ENCODE peak calls at places on chromosomes 12 and 14, in eight cellular contexts. W, F, X, I, O, R, M and T are unnamed samples.

GRCh38 chr14:85528080-85528881 is 1.7 kb upstream of the FLRT2 start:
- DNase-seq in W (peak), F (peak), X (no peak), I (peak), O (no peak), R (no peak), M (no peak), T (no peak)

GRCh38 chr12:5956987-5957386 is 11.9 kb upstream of the ANO2 start:
- DNase-seq in W (no peak), F (no peak), X (no peak), I (no peak), O (no peak), R (no peak), M (no peak), T (no peak)

GRCh38 chr14:100542619-100543205 is 44.5 kb downstream of the BEGAIN start:
- DNase-seq in W (no peak), F (no peak), X (no peak), I (no peak), O (no peak), R (no peak), M (no peak), T (no peak)

GRCh38 chr14:81728447-81728846 is 194.8 kb upstream of the SEL1L start:
- DNase-seq in W (no peak), F (no peak), X (no peak), I (no peak), O (no peak), R (no peak), M (no peak), T (no peak)

GRCh38 chr12:114681149-114681849 is 2.7 kb downstream of the TBX3 start:
- DNase-seq in W (peak), F (peak), X (no peak), I (no peak), O (no peak), R (no peak), M (no peak), T (no peak)

GRCh38 chr14:87691482-87691881 is 301.5 kb downstream of the GALC start:
- DNase-seq in W (no peak), F (no peak), X (no peak), I (no peak), O (no peak), R (no peak), M (no peak), T (no peak)

GRCh38 chr12:4855121-4855924 is 54.4 kb upstream of the KCNA1 start:
- DNase-seq in W (peak), F (peak), X (peak), I (peak), O (peak), R (no peak), M (peak), T (peak)

GRCh38 chr14:70014696-70015095 is 135.5 kb downstream of the SMOC1 start:
- DNase-seq in W (no peak), F (no peak), X (no peak), I (no peak), O (no peak), R (no peak), M (no peak), T (no peak)

GRCh38 chr12:19179986-19180385 is 50.5 kb downstream of the PLEKHA5 start:
- DNase-seq in W (no peak), F (no peak), X (no peak), I (no peak), O (no peak), R (no peak), M (no peak), T (no peak)

DNA sequence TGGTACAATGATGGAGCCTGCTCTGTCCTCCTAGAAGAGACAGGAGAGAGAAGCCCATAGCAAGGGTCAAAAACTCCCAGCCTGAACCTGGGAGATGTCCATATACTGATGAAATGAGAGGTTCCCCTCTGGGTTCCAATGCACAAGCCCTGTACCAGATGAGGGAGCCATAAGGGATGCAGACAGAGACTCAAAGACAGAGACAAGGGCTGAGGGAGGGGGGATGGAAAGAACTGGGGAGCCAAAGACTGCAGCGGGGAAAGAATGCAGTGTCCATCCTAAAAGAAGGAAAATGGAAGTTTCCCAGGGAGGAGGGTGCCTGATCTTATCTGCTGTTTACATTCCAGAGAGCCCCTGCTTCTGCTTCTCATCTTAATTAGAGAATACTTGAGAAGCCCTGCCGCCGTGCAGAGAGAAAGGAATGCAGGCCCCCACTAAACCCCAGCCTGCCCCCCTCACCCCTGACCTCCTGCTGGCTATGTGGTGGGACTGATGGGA is 27.7 kb downstream of the KRT18 start:
- DNase-seq in W (peak), F (peak), X (no peak), I (no peak), O (no peak), R (no peak), M (no peak), T (no peak)
- H3K4me3 ChIP-seq in W (no peak), F (no peak), X (no peak), I (no peak), O (no peak), R (no peak), M (no peak), T (no peak)

GRCh38 chr14:35044939-35045797 is 904 bp upstream of the FAM177A1 start:
- DNase-seq in W (peak), F (peak), X (no peak), I (no peak), O (no peak), R (no peak), M (no peak), T (no peak)

GRCh38 chr14:35045798-35046047 is 349 bp upstream of the FAM177A1 start:
- DNase-seq in W (no peak), F (no peak), X (no peak), I (no peak), O (no peak), R (no peak), M (no peak), T (no peak)

GRCh38 chr14:35046751-35047536 is 872 bp downstream of the FAM177A1 start:
- DNase-seq in W (peak), F (no peak), X (peak), I (peak), O (peak), R (no peak), M (peak), T (peak)

GRCh38 chr14:35047961-35048513 is 2.0 kb downstream of the FAM177A1 start:
- DNase-seq in W (no peak), F (no peak), X (no peak), I (no peak), O (no peak), R (no peak), M (peak), T (no peak)

DNA sequence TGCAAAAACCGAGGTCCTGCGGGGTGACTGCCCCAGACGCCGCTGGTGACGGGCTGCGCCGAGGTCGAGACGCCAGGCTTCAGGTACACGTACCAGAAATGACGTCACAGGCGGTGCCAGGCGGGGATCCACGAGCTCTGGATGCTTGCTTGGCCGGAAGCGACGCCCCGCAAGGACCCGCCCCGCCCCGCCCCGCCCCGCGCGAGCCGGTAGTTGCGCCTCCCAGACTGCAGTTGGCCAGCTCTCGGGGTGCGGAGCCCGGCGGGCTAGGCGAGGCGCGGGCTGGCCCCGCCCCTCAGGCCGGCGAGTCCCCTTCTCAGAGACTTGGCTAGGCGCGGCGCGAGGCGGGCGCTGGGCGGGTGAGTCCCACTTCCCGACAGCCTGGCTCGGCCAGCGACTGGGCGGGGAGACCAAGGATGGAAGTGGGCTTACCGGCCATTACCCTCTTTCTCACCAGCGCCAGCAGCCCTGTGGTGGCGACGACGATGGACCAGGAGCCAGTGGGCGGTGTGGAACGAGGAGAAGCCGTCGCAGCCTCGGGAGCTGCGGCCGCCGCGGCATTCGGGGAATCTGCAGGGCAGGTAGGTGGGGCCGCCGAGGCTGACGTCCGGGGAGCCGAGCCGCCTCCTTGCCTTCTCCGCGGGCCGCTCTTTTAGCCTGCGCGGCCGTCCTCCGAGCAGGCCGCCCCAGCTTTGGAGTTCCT is at the start of gene FAM177A1:
- DNase-seq in W (peak), F (peak), X (peak), I (peak), O (peak), R (peak), M (peak), T (peak)
- TF ChIP-seq CTCF in W (no peak), F (no peak), X (no peak), I (no peak), O (peak), R (no peak), M (no peak), T (no peak)

GRCh38 chr12:102454330-102454729 is 26.0 kb downstream of the IGF1 start:
- DNase-seq in W (no peak), F (no peak), X (no peak), I (no peak), O (no peak), R (no peak), M (no peak), T (no peak)

GRCh38 chr12:102454808-102455760 is 25.3 kb downstream of the IGF1 start:
- DNase-seq in W (peak), F (peak), X (no peak), I (peak), O (no peak), R (no peak), M (no peak), T (no peak)

DNA sequence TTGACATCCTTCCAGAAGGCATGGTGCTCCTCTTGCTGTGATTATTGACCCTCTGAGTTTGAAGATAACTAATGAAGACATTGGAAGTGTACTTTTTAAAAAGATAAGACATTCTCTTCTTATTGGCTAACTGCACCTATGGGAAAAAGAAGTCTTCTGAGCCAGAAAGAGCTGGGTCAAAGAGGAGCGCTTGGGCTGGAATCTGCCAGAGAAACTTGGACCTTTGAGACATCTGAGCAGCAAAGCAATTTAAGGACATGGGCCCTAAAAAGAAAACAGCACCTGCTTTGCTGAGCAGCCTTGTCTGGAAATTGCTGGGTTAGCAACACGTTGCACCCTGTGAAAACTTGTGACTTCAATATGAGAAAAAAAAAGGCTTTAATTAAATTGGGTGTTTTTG is 27.8 kb downstream of the IGF1 start:
- DNase-seq in W (no peak), F (no peak), X (no peak), I (no peak), O (no peak), R (no peak), M (no peak), T (no peak)
- H3K4me3 ChIP-seq in W (no peak), F (no peak), X (no peak), I (no peak), O (no peak), R (no peak), M (no peak), T (no peak)

GRCh38 chr12:93537769-93538168 is 34.7 kb upstream of the SOCS2 start:
- DNase-seq in W (no peak), F (no peak), X (no peak), I (no peak), O (no peak), R (no peak), M (peak), T (no peak)
- TF ChIP-seq CTCF in W (no peak), F (no peak), X (peak), I (no peak), O (peak), R (no peak), M (peak), T (peak)

GRCh38 chr12:107347261-107347660 is 253.9 kb upstream of the CRY1 start:
- DNase-seq in W (no peak), F (no peak), X (no peak), I (no peak), O (no peak), R (no peak), M (no peak), T (no peak)
- H3K4me3 ChIP-seq in W (no peak), F (no peak), X (no peak), I (no peak), O (no peak), R (no peak), M (no peak), T (no peak)

DNA sequence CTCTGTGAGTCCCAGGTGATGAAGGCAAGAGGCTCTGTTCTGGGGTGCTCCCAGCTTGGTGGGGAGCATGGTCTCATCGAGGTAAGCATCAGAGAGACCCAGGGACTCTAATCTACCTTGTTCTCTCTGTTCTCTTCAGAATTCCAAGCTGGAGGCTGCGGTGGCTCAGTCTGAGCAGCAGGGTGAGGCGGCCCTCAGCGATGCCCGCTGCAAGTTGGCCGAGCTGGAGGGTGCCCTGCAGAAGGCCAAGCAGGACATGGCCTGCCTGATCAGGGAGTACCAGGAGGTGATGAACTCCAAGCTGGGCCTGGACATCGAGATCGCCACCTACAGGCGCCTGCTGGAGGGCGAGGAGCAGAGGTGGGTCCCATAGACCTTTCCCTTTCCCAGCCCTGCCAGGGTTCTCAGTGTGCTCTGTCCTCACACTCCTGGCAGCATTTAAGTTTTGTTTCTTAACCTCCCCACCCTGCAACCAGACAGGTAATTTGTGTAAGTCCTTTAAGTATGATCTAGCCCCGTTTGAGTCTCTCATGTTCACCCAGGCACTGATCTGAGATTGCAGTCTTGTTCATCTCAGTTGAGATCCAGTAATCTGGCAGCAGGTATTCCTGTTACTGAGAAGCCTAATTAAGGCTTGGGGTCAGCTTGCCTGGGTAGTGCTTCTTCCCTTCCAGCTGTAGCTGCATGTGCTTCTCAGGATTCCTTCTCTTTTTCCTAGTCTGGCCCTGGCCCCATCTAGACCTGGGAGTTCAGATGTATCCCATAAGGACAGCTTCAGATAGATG is 14.8 kb upstream of the KRT81 start:
- DNase-seq in W (no peak), F (no peak), X (no peak), I (peak), O (no peak), R (peak), M (no peak), T (no peak)
- TF ChIP-seq CTCF in W (no peak), F (peak), X (peak), I (no peak), O (peak), R (no peak), M (peak), T (peak)

DNA sequence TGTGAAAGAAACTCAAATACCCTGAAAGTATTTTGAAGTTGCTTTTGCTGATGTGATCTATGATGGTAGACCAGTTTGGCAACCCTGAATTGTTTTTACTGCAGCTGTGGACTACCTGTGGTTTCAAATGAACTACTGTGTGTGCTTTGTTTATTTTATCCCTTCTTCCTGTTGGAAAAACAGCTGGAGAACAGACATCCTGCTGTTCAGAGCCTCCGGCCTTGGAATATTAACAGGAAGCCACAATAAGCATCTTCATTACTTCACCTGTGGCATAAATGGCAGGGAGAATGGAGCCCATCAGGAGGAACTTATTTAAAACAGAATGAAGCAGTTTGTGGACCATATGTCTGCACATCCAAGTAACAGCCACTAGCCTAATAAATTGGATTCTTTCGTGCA is 104.8 kb downstream of the DUSP6 start:
- DNase-seq in W (peak), F (no peak), X (no peak), I (no peak), O (no peak), R (no peak), M (no peak), T (no peak)
- H3K4me3 ChIP-seq in W (no peak), F (no peak), X (no peak), I (no peak), O (no peak), R (no peak), M (no peak), T (no peak)

GRCh38 chr14:59425322-59425945 is 39.7 kb downstream of the GPR135 start:
- DNase-seq in W (peak), F (peak), X (no peak), I (no peak), O (no peak), R (no peak), M (no peak), T (no peak)
- TF ChIP-seq CTCF in W (no peak), F (peak), X (no peak), I (no peak), O (no peak), R (no peak), M (no peak), T (no peak)